ENCODE peak calls at places on chromosomes 5 and 9, in eight cellular contexts. S is GM23338, T is HCT116, L is neural progenitor cell, P is PC-3, N is OCI-LY7, U is MM.1S, Q is SK-N-SH. C is an unnamed sample.

GRCh38 chr5:93511445-93511844 is 69.6 kb downstream of the NR2F1-AS1 start:
- DNase-seq in S (peak), T (no peak), L (no peak), P (no peak), N (no peak), U (no peak), Q (no peak), C (no peak)

GRCh38 chr9:137411670-137412380 is 11.1 kb downstream of the EXD3 start:
- DNase-seq in S (no peak), T (peak), L (no peak), P (peak), N (no peak), U (peak), Q (no peak), C (no peak)

GRCh38 chr9:97873877-97874276 is 20.9 kb downstream of the FOXE1 start:
- DNase-seq in S (no peak), T (no peak), L (no peak), P (peak), N (no peak), U (no peak), Q (no peak), C (no peak)

GRCh38 chr5:42621242-42621641 is 135.4 kb upstream of the CCDC152 start:
- DNase-seq in S (no peak), T (no peak), L (no peak), P (no peak), N (peak), U (no peak), Q (no peak), C (no peak)

GRCh38 chr5:138706655-138707480 is 46.4 kb upstream of the CTNNA1 start:
- DNase-seq in S (no peak), T (no peak), L (no peak), P (peak), N (no peak), U (no peak), Q (no peak), C (peak)

GRCh38 chr5:11182441-11183080 is 421.5 kb upstream of the DAP start:
- DNase-seq in S (peak), T (peak), L (peak), P (peak), N (peak), U (peak), Q (peak), C (peak)

GRCh38 chr5:64625678-64626077 is 64.6 kb upstream of the SHISAL2B start:
- DNase-seq in S (no peak), T (no peak), L (no peak), P (no peak), N (no peak), U (no peak), Q (no peak), C (no peak)

GRCh38 chr5:155418960-155419579 is 405.5 kb downstream of the KIF4B start:
- DNase-seq in S (peak), T (no peak), L (no peak), P (no peak), N (no peak), U (no peak), Q (no peak), C (no peak)

GRCh38 chr5:150142800-150143724 is 12.6 kb downstream of the PDGFRB start:
- DNase-seq in S (no peak), T (peak), L (no peak), P (peak), N (no peak), U (no peak), Q (peak), C (peak)

GRCh38 chr5:77645158-77645994 is 6.9 kb upstream of the OTP start:
- DNase-seq in S (peak), T (peak), L (peak), P (no peak), N (peak), U (peak), Q (peak), C (peak)

GRCh38 chr5:14286574-14287399 is 143.6 kb downstream of the TRIO start:
- DNase-seq in S (no peak), T (no peak), L (no peak), P (no peak), N (peak), U (peak), Q (no peak), C (no peak)

GRCh38 chr5:15521349-15521937 is 21.5 kb downstream of the FBXL7 start:
- DNase-seq in S (no peak), T (no peak), L (no peak), P (no peak), N (no peak), U (no peak), Q (no peak), C (no peak)

GRCh38 chr5:112514062-112514561 is 95.0 kb upstream of the EPB41L4A start:
- DNase-seq in S (no peak), T (no peak), L (no peak), P (no peak), N (no peak), U (no peak), Q (no peak), C (no peak)

GRCh38 chr5:96657068-96657467 is 5.1 kb upstream of the CAST start:
- DNase-seq in S (no peak), T (peak), L (no peak), P (peak), N (no peak), U (peak), Q (no peak), C (peak)

GRCh38 chr9:6467006-6467625 is 54.1 kb downstream of the UHRF2 start:
- DNase-seq in S (no peak), T (no peak), L (no peak), P (no peak), N (no peak), U (no peak), Q (no peak), C (no peak)

GRCh38 chr5:150989695-150990094 is 30.7 kb upstream of the GPX3 start:
- DNase-seq in S (peak), T (no peak), L (peak), P (peak), N (peak), U (no peak), Q (no peak), C (no peak)

GRCh38 chr5:106658150-106658549 is 1012.6 kb downstream of the EFNA5 start:
- DNase-seq in S (no peak), T (no peak), L (no peak), P (peak), N (no peak), U (no peak), Q (no peak), C (no peak)

GRCh38 chr5:173010021-173010420 is 26.4 kb downstream of the ATP6V0E1 start:
- DNase-seq in S (no peak), T (no peak), L (no peak), P (no peak), N (no peak), U (no peak), Q (no peak), C (no peak)

GRCh38 chr9:77514886-77515711 is 133.0 kb downstream of the GNA14 start:
- DNase-seq in S (no peak), T (no peak), L (no peak), P (peak), N (no peak), U (no peak), Q (no peak), C (no peak)

GRCh38 chr5:110757118-110757729 is 18.4 kb downstream of the SLC25A46 start:
- DNase-seq in S (peak), T (peak), L (peak), P (peak), N (peak), U (peak), Q (no peak), C (peak)

GRCh38 chr9:134179595-134179917 is 15.2 kb upstream of the RNU6ATAC start:
- DNase-seq in S (no peak), T (no peak), L (no peak), P (no peak), N (no peak), U (no peak), Q (no peak), C (no peak)

GRCh38 chr9:37956423-37956820 is 52.5 kb upstream of the SLC25A51 start:
- DNase-seq in S (no peak), T (no peak), L (no peak), P (no peak), N (no peak), U (no peak), Q (no peak), C (no peak)

GRCh38 chr5:32190094-32190493 is 16.0 kb upstream of the GOLPH3 start:
- DNase-seq in S (peak), T (no peak), L (no peak), P (no peak), N (no peak), U (no peak), Q (peak), C (peak)

GRCh38 chr5:40669606-40670005 is 10.1 kb upstream of the PTGER4 start:
- DNase-seq in S (no peak), T (no peak), L (no peak), P (no peak), N (no peak), U (no peak), Q (no peak), C (no peak)

GRCh38 chr5:23419115-23419514 is 88.3 kb upstream of the PRDM9 start:
- DNase-seq in S (peak), T (no peak), L (peak), P (peak), N (no peak), U (no peak), Q (no peak), C (no peak)
- TF ChIP-seq CTCF in S (no peak), T (no peak), L (peak), P (peak), N (no peak), U (no peak), Q (no peak), C (no peak)

DNA sequence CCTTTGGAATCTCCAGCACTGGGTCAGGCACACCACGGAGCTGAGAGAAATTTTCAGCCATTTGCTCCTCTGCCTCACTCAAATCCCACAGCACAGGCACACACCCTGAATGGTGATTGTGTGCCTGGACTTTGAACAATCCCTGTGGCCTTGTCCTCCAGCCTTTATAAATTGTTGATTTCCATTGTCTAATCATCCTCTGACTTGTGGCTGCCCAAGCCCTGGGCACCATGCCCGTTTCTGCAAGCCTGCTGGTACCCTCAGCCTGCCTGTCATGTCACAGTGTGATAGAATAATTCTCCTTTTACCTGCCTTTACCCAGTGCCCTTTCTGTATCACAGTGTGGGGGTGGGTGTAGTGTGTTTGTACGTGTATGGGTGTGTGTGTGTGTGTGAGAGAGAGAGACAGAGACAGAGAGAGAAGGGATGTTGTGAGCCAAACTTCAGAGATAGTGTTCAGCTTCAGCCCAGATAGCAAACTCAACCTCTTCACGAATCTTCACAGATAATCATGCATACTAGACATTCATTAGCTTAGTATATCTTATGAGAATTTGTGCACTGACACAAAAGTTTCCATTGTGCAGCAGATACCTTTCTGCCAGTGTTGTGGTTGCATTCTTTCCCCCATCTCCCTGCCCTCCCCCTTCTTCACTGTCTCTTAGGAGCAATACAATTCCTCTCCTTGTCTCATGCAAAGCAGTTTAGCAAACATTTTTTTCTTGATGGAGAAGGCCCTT is 27.8 kb upstream of the SLC44A1 start:
- DNase-seq in S (no peak), T (no peak), L (no peak), P (no peak), N (no peak), U (no peak), Q (no peak), C (no peak)
- TF ChIP-seq EZH2phosphoT487 in S (no peak), T (no peak), L (no peak), P (no peak), N (no peak), U (no peak), Q (no peak), C (no peak)

DNA sequence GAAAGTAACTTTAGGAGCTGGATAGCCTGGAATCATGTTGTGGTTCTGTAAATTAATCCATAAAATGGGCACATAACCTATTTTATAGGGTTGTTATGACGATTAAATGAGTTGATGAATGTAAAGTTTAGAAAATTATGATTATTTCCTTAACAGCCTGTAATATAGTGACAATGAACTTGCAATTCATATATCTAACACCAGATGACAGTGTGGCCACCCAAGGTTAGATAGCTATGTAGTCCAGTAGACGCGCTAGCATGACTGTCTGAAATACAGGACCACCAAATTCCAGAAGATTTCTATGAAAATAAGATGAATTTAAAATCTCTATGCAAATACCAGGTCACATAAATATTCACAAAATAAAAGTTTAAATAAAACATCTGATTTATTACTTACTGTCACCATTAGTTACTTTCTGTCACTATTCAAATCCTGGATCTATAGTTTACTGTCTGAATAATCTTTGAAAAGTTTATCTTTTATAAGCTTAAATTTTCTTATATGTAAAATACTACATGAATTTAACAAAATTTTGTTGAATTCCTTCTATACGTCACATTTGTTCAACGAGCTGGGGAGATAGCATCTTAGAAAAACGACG is 26.1 kb upstream of the MACIR start:
- DNase-seq in S (peak), T (peak), L (no peak), P (peak), N (peak), U (peak), Q (peak), C (peak)
- TF ChIP-seq CTCF in S (peak), T (peak), L (peak), P (peak), N (peak), U (peak), Q (peak), C (peak)

GRCh38 chr5:89613222-89613956 is 730.4 kb upstream of the MEF2C start:
- DNase-seq in S (no peak), T (no peak), L (no peak), P (peak), N (no peak), U (peak), Q (no peak), C (no peak)
- TF ChIP-seq EZH2phosphoT487 in S (no peak), T (no peak), L (no peak), P (no peak), N (no peak), U (no peak), Q (no peak), C (no peak)

DNA sequence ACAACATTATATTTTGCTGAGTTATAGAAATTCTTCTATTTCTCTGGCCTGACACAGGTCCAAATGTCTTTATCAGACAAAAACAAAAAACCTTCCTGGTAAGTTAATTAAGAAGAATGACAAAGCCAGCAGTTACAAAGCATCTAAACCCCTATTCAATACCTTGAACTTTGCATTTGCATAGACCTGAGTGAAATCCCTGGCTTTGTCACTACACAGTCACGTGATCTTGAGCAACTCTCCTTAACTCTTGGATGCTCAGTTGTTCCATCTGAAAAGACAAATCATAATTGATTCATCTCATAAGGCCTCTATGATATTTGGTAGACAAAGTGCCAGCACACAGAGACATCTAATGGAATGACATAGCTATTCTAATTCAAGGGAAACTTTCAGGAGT is 166.6 kb upstream of the PPP1R2B start:
- DNase-seq in S (no peak), T (no peak), L (no peak), P (no peak), N (no peak), U (no peak), Q (no peak), C (no peak)
- TF ChIP-seq CTCF in S (no peak), T (no peak), L (no peak), P (no peak), N (no peak), U (no peak), Q (no peak), C (no peak)

DNA sequence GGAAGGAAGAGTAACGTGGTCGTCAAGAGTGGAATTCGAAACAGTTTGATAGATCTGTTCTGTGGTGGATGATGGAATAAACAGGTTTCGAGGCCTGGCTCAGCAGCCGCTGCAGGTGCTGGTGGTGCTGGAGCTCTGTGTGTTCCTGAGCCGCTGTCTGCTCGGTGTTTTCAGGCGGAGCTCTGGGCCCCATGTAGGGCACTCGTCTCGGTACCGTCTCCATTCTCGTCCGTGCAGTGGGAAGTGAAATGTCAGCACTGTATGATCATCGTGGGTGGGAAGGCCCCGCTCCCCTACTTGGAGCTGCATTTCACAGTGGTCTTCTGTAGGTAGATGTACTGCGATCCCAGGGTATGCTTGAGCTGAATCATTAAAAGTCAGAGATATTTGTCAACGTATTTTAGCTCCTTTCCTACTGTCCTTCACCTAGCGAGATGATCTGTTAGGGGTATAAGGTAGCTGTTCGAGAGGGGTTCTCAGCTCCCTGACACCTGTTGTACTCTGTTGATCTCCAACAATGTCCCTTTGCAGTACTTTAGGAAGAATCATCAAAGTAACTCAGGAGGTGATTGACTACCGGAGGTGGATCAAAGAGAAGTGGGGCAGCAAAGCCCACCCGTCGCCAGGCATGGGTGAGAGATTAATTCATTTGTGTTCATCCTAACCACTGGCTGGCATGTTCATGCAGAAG is 35.9 kb downstream of the TENT4A start:
- DNase-seq in S (no peak), T (no peak), L (no peak), P (no peak), N (no peak), U (no peak), Q (no peak), C (no peak)
- TF ChIP-seq EZH2phosphoT487 in S (no peak), T (no peak), L (no peak), P (no peak), N (no peak), U (no peak), Q (no peak), C (no peak)

GRCh38 chr5:141343242-141343952 is at the start of gene PCDHGA3:
- DNase-seq in S (peak), T (no peak), L (no peak), P (no peak), N (peak), U (peak), Q (no peak), C (no peak)
- TF ChIP-seq CTCF in S (peak), T (no peak), L (peak), P (no peak), N (peak), U (peak), Q (peak), C (no peak)